ENCODE peak calls at places on chromosomes 11 and 22, in six cellular contexts. M, X, A, D, H and E are unnamed samples.

GRCh38 chr11:45974806-45975205 is 52.4 kb downstream of the LARGE2 start:
- DNase-seq in M (no peak), X (peak), A (no peak), D (no peak), H (peak), E (no peak)

GRCh38 chr11:113675003-113675471 is 31.1 kb downstream of the TMPRSS5 start:
- DNase-seq in M (peak), X (peak), A (no peak), D (no peak), H (peak), E (peak)

GRCh38 chr22:19799322-19800190 is 39.0 kb downstream of the TBX1 start:
- DNase-seq in M (peak), X (peak), A (no peak), D (no peak), H (peak), E (peak)

GRCh38 chr11:129960216-129961214 is 42.1 kb downstream of the PRDM10 start:
- DNase-seq in M (peak), X (peak), A (no peak), D (peak), H (peak), E (peak)

GRCh38 chr11:13667245-13667644 is 1.2 kb upstream of the FAR1 start:
- DNase-seq in M (no peak), X (peak), A (no peak), D (no peak), H (peak), E (no peak)

GRCh38 chr11:14413307-14414072 is 54.5 kb upstream of the RRAS2 start:
- DNase-seq in M (peak), X (peak), A (peak), D (no peak), H (peak), E (peak)

GRCh38 chr22:40544758-40545157 is 91.8 kb downstream of the MRTFA start:
- DNase-seq in M (no peak), X (no peak), A (no peak), D (no peak), H (no peak), E (no peak)

GRCh38 chr22:30591191-30591587 is 521 bp downstream of the PES1 start:
- DNase-seq in M (peak), X (peak), A (no peak), D (no peak), H (peak), E (peak)

GRCh38 chr22:33380789-33381530 is 322.8 kb upstream of the SYN3 start:
- DNase-seq in M (peak), X (peak), A (no peak), D (peak), H (peak), E (peak)

GRCh38 chr11:68128682-68129327 is 7.6 kb upstream of the CHKA start:
- DNase-seq in M (peak), X (peak), A (peak), D (no peak), H (peak), E (peak)

GRCh38 chr11:61777234-61778090 is 14.9 kb downstream of the TMEM258 start:
- DNase-seq in M (no peak), X (no peak), A (peak), D (no peak), H (no peak), E (no peak)

GRCh38 chr11:62999649-63000048 is 14.9 kb upstream of the SLC22A6 start:
- DNase-seq in M (no peak), X (no peak), A (no peak), D (no peak), H (no peak), E (no peak)

GRCh38 chr11:58024601-58025091 is 965 bp downstream of the OR9Q1 start:
- DNase-seq in M (peak), X (peak), A (peak), D (no peak), H (peak), E (peak)

GRCh38 chr22:30253205-30253852 is 6.8 kb upstream of the LIF start:
- DNase-seq in M (peak), X (peak), A (peak), D (peak), H (peak), E (peak)

GRCh38 chr22:20203142-20204099 is 52.6 kb upstream of the CCDC188 start:
- DNase-seq in M (peak), X (peak), A (no peak), D (no peak), H (peak), E (peak)

GRCh38 chr11:113655771-113656170 is 50.3 kb downstream of the TMPRSS5 start:
- DNase-seq in M (no peak), X (no peak), A (no peak), D (no peak), H (no peak), E (no peak)

GRCh38 chr11:4495986-4496385 is 13.5 kb downstream of the OR52K1 start:
- DNase-seq in M (no peak), X (no peak), A (no peak), D (no peak), H (no peak), E (no peak)

GRCh38 chr11:119372260-119373058 is 9.0 kb downstream of the USP2 start:
- DNase-seq in M (no peak), X (no peak), A (no peak), D (no peak), H (no peak), E (no peak)

GRCh38 chr11:33835143-33835878 is 56.6 kb downstream of the LMO2 start:
- DNase-seq in M (peak), X (peak), A (no peak), D (peak), H (peak), E (peak)

GRCh38 chr11:88303037-88303436 is 34.5 kb downstream of the CTSC start:
- DNase-seq in M (no peak), X (no peak), A (no peak), D (no peak), H (no peak), E (no peak)

GRCh38 chr11:34632105-34632780 is 11.3 kb downstream of the EHF start:
- DNase-seq in M (no peak), X (no peak), A (no peak), D (no peak), H (no peak), E (no peak)

GRCh38 chr22:22810018-22810427 is 77.6 kb upstream of the IGLL5 start:
- DNase-seq in M (peak), X (no peak), A (no peak), D (peak), H (peak), E (peak)

GRCh38 chr22:22810471-22810870 is 77.1 kb upstream of the IGLL5 start:
- DNase-seq in M (no peak), X (no peak), A (no peak), D (no peak), H (no peak), E (no peak)

GRCh38 chr22:22812031-22812905 is 75.3 kb upstream of the IGLL5 start:
- DNase-seq in M (no peak), X (no peak), A (no peak), D (no peak), H (no peak), E (no peak)

GRCh38 chr22:22813126-22814075 is 74.2 kb upstream of the IGLL5 start:
- DNase-seq in M (no peak), X (no peak), A (no peak), D (no peak), H (no peak), E (no peak)

GRCh38 chr22:22811016-22812009 is 76.3 kb upstream of the IGLL5 start:
- DNase-seq in M (no peak), X (no peak), A (no peak), D (no peak), H (no peak), E (no peak)
- H3K4me3 ChIP-seq in M (no peak), X (no peak), A (no peak), D (no peak), H (no peak), E (no peak)

GRCh38 chr11:94585375-94585774 is 18.2 kb downstream of the PIWIL4 start:
- DNase-seq in M (no peak), X (no peak), A (no peak), D (no peak), H (no peak), E (no peak)

GRCh38 chr11:94583213-94583884 is 16.2 kb downstream of the PIWIL4 start:
- DNase-seq in M (no peak), X (no peak), A (no peak), D (no peak), H (no peak), E (no peak)

GRCh38 chr11:94586546-94586945 is 19.4 kb downstream of the PIWIL4 start:
- DNase-seq in M (no peak), X (no peak), A (no peak), D (no peak), H (no peak), E (no peak)

GRCh38 chr11:94581926-94582325 is 14.8 kb downstream of the PIWIL4 start:
- DNase-seq in M (no peak), X (no peak), A (no peak), D (no peak), H (no peak), E (no peak)

GRCh38 chr11:94583885-94584500 is 16.8 kb downstream of the PIWIL4 start:
- DNase-seq in M (peak), X (peak), A (no peak), D (no peak), H (peak), E (no peak)
- H3K4me3 ChIP-seq in M (no peak), X (no peak), A (no peak), D (no peak), H (no peak), E (no peak)

DNA sequence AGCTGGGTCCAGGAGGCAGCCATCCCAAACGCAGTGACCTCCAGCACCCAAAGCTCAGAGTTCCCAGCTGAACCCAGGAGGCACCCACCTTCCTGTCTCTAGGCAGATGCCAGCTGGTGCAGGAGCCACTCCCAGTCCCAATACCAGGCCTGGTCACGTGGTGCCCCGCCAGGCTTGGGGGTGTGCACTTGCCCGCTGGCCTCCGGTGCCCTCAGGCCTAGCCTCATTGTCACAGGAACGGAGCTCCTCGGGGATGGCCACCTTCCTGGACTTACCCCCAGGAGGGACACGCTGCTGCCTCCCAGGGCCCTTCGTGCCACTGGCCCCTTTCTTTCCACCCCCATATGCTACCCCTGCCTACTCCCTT is 4.6 kb downstream of the BID start:
- DNase-seq in M (no peak), X (no peak), A (no peak), D (no peak), H (no peak), E (no peak)
- H3K4me3 ChIP-seq in M (no peak), X (no peak), A (no peak), D (no peak), H (no peak), E (no peak)

GRCh38 chr22:24429411-24430365 is 2.3 kb downstream of the ADORA2A start:
- DNase-seq in M (no peak), X (peak), A (no peak), D (no peak), H (peak), E (no peak)

GRCh38 chr22:24427500-24428164 is at the start of gene ADORA2A:
- DNase-seq in M (no peak), X (no peak), A (no peak), D (no peak), H (no peak), E (no peak)

GRCh38 chr22:24430431-24431308 is 3.3 kb downstream of the ADORA2A start:
- DNase-seq in M (no peak), X (no peak), A (no peak), D (no peak), H (no peak), E (no peak)

GRCh38 chr22:24426859-24427499 is 420 bp upstream of the ADORA2A start:
- DNase-seq in M (no peak), X (no peak), A (no peak), D (no peak), H (no peak), E (no peak)

DNA sequence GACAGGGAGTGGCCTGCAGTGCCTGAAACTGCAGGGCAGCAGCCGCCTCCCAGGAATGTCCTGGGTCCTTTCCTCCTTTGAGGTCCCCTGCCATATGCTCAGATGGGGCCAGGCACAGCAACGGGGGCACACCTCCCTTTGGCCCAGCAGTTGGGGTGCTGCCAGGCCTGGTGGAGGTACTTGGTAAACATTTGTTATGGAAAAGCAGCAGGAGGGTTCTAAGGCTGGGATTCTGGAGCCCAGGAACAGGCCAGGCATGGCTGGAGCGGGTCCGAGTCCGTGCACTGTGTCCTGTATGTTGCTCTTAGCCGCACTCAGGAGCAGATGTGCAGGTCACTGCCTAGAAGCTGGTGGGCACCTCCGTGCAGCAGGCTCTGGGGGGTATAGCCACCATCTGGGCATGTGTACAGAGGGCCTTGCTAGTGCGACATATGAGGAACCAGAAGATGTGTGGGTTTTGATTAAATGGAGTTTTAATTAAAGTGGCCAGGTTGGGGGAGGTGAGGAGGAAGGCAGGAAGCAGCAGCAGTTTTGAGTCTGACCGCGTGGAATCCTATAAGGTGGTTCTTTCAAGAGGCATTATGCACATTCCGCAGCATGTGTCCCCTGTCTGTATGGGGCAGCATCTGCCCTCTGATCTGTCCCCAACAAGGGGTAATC is 1.5 kb downstream of the ADORA2A start:
- DNase-seq in M (no peak), X (no peak), A (no peak), D (no peak), H (no peak), E (no peak)
- H3K4me3 ChIP-seq in M (no peak), X (no peak), A (no peak), D (no peak), H (no peak), E (no peak)

DNA sequence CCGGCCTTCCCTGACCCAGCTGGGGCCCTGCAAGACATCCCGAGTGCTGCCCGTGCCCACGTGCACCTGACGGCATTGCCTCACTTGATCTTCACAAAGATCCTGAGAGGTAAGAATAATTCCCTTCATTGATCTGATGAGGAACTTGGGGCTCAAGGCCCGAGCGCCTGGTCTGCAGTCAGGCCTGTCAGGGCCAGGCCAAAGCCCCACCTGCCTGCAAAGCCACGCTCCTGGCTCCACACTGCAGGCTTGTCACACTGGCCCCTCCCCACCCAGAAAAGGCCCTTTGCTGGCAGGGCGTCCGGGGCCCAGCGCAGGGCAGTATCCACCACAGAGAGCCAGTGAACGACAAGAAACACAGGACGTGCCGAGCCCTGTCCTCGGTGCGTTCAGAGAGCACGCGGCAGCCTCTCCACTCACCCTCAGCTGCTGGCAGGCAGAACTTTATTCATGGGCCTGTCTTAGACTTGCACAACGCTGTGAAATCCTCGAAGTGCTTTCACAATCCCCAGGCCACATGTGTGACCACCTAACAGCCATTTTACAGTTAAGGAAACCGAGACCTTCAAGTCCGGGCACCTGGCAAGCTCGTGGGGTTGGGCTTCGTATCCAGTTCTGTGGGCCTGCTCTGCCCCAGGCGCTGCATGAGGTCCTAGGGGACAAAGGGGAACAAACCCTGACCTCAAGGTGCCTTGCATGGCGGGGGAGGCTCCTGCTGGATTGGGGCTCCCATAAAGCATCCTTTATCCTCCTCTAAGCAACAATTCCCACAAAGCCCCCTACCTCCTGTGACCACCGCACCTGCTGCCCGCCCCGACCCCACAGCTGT is 14.7 kb downstream of the KIAA0930 start:
- DNase-seq in M (peak), X (peak), A (no peak), D (no peak), H (peak), E (peak)
- H3K4me3 ChIP-seq in M (no peak), X (no peak), A (no peak), D (no peak), H (no peak), E (no peak)

GRCh38 chr11:133536198-133536597 is 3.9 kb upstream of the OPCML start:
- DNase-seq in M (no peak), X (no peak), A (no peak), D (no peak), H (no peak), E (no peak)

GRCh38 chr11:133531450-133531849 is 851 bp downstream of the OPCML start:
- DNase-seq in M (no peak), X (no peak), A (no peak), D (no peak), H (no peak), E (no peak)

GRCh38 chr11:133530501-133530835 is 1.8 kb downstream of the OPCML start:
- DNase-seq in M (no peak), X (no peak), A (no peak), D (no peak), H (no peak), E (no peak)

GRCh38 chr11:133531971-133532651 is at the start of gene OPCML:
- DNase-seq in M (no peak), X (no peak), A (no peak), D (no peak), H (no peak), E (no peak)

GRCh38 chr11:133533205-133533604 is 904 bp upstream of the OPCML start:
- DNase-seq in M (no peak), X (no peak), A (no peak), D (no peak), H (no peak), E (no peak)
- H3K4me3 ChIP-seq in M (no peak), X (no peak), A (no peak), D (no peak), H (no peak), E (no peak)